ENCODE peak calls at places on chromosomes 16 and 17, in five cellular contexts. Z is lower lobe of right lung, S is HCT116, W is choroid plexus epithelial cell, Q is fibroblast of mammary gland. B is an unnamed sample.

GRCh38 chr17:41728056-41728455 is 6.4 kb downstream of the HAP1 start:
- DNase-seq in Z (no peak), S (no peak), W (no peak), Q (no peak), B (no peak)

GRCh38 chr16:80585764-80586163 is 45.0 kb downstream of the DYNLRB2 start:
- DNase-seq in Z (no peak), S (no peak), W (no peak), Q (no peak), B (no peak)

GRCh38 chr16:73268311-73268997 is 220.5 kb upstream of the ZFHX3 start:
- DNase-seq in Z (no peak), S (no peak), W (peak), Q (no peak), B (no peak)

GRCh38 chr17:45246861-45247428 is 14.9 kb downstream of the SPATA32 start:
- DNase-seq in Z (no peak), S (no peak), W (no peak), Q (no peak), B (no peak)

GRCh38 chr16:9092963-9093477 is 1.6 kb downstream of the HAPSTR1 start:
- DNase-seq in Z (peak), S (no peak), W (no peak), Q (no peak), B (peak)

GRCh38 chr17:49359990-49360795 is 1.9 kb downstream of the ZNF652 start:
- DNase-seq in Z (no peak), S (no peak), W (peak), Q (peak), B (no peak)

GRCh38 chr17:1577186-1577585 is 14.6 kb upstream of the PITPNA start:
- DNase-seq in Z (peak), S (no peak), W (peak), Q (peak), B (no peak)

GRCh38 chr16:11390573-11391495 is 45.6 kb downstream of the RMI2 start:
- DNase-seq in Z (peak), S (no peak), W (no peak), Q (no peak), B (no peak)

GRCh38 chr16:57807252-57807967 is 5.1 kb upstream of the KIFC3 start:
- DNase-seq in Z (no peak), S (no peak), W (peak), Q (no peak), B (no peak)

GRCh38 chr17:47775181-47775580 is 42.1 kb downstream of the TBX21 start:
- DNase-seq in Z (no peak), S (no peak), W (no peak), Q (peak), B (no peak)

GRCh38 chr17:46115687-46116086 is 77.5 kb downstream of the KANSL1 start:
- DNase-seq in Z (no peak), S (no peak), W (no peak), Q (no peak), B (no peak)

GRCh38 chr16:21226749-21227148 is 6.8 kb upstream of the ANKS4B start:
- DNase-seq in Z (no peak), S (no peak), W (no peak), Q (no peak), B (no peak)

GRCh38 chr16:16096161-16096857 is 127.0 kb downstream of the ABCC6 start:
- DNase-seq in Z (no peak), S (no peak), W (peak), Q (peak), B (no peak)
- TF ChIP-seq CTCF in Z (no peak), S (no peak), W (peak), Q (peak), B (no peak)

DNA sequence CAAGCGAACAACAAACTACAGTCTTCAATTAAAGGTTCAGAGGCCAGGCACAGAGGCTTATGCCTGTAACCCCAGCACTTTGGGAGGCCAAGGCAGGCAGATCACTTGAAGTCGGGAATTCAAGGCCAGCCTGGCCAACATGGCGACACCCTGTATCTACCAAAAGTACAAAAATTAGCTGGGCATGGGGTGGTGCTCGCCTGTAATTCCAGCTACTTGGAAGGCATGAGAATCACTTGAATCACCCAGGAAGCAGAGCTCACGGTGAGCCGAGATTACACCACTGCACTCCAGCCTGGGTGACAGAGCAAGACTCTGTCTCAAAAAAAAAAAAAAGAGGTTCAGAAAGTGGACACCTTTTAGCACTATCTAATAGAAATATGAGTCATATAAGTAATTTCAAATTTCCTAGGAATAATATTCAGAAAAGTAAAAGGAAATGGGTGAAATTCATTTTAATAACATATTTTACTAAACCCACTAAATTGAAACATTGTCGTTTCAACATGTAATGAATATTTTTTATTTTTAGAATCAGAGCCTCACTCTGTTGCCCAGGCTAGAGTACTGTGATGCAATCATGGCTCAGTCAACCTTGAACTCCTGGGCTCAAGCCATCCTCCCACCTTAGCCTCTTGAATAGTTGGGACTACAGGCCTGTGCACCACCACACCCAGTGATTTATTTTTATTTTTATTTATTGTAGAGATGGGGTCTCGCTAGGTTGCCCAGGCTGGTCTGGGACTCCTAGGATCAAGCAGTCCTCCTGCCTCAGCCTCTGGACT is 15.2 kb upstream of the MARCHF10 start:
- DNase-seq in Z (no peak), S (no peak), W (peak), Q (peak), B (no peak)
- TF ChIP-seq CTCF in Z (no peak), S (no peak), W (no peak), Q (no peak), B (no peak)

GRCh38 chr16:66525396-66526180 is 24.3 kb downstream of the TK2 start:
- DNase-seq in Z (no peak), S (no peak), W (peak), Q (no peak), B (no peak)

GRCh38 chr16:66521951-66522771 is 27.8 kb downstream of the TK2 start:
- DNase-seq in Z (peak), S (peak), W (peak), Q (peak), B (peak)

GRCh38 chr16:66523861-66524354 is 26.0 kb downstream of the TK2 start:
- DNase-seq in Z (no peak), S (no peak), W (no peak), Q (no peak), B (no peak)

GRCh38 chr16:66522816-66523590 is 26.9 kb downstream of the TK2 start:
- DNase-seq in Z (no peak), S (no peak), W (no peak), Q (no peak), B (no peak)

DNA sequence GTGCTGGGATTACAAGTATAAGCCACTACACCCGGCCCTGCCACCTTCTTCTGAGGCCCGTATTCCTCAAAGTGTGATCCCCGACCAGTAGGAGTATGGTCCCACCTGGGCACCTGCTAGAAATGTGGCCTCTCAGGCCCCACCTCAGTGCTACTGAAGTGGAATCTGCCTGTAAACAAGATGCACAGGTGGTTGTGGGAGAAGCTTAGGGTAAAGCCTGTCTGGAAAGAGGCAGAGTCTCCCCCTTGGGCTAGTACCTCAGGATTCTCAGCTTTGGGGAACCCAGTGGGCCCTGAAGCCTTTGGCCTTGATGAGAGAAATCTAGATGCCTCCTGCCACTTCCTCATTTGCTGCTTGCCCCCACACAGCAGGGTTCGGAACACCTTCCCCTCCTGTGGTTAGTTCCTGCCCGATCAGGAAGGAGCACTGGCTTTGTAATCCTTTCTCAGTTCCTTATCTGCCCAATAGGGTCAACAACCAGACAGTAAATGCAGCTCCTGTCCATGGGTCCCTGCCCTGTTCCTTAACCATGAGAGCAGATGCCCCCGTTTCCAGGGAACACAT is 25.2 kb downstream of the TK2 start:
- DNase-seq in Z (peak), S (no peak), W (no peak), Q (no peak), B (peak)
- TF ChIP-seq CTCF in Z (no peak), S (no peak), W (no peak), Q (no peak), B (no peak)

GRCh38 chr17:4901108-4901647 is 1.7 kb downstream of the CHRNE start:
- DNase-seq in Z (no peak), S (no peak), W (no peak), Q (no peak), B (no peak)
- TF ChIP-seq CTCF in Z (no peak), S (no peak), W (no peak), Q (no peak), B (no peak)

GRCh38 chr16:50831751-50832150 is 89.9 kb downstream of the CYLD start:
- DNase-seq in Z (no peak), S (no peak), W (no peak), Q (no peak), B (no peak)

GRCh38 chr16:50834701-50835100 is 92.8 kb downstream of the CYLD start:
- DNase-seq in Z (no peak), S (no peak), W (no peak), Q (no peak), B (no peak)

GRCh38 chr16:50835358-50836060 is 93.6 kb downstream of the CYLD start:
- DNase-seq in Z (no peak), S (no peak), W (no peak), Q (no peak), B (no peak)

GRCh38 chr16:50836121-50836541 is 94.2 kb downstream of the CYLD start:
- DNase-seq in Z (no peak), S (no peak), W (no peak), Q (no peak), B (no peak)

GRCh38 chr16:50833929-50834328 is 92.0 kb downstream of the CYLD start:
- DNase-seq in Z (no peak), S (no peak), W (no peak), Q (no peak), B (no peak)
- TF ChIP-seq CTCF in Z (no peak), S (no peak), W (no peak), Q (no peak), B (no peak)

DNA sequence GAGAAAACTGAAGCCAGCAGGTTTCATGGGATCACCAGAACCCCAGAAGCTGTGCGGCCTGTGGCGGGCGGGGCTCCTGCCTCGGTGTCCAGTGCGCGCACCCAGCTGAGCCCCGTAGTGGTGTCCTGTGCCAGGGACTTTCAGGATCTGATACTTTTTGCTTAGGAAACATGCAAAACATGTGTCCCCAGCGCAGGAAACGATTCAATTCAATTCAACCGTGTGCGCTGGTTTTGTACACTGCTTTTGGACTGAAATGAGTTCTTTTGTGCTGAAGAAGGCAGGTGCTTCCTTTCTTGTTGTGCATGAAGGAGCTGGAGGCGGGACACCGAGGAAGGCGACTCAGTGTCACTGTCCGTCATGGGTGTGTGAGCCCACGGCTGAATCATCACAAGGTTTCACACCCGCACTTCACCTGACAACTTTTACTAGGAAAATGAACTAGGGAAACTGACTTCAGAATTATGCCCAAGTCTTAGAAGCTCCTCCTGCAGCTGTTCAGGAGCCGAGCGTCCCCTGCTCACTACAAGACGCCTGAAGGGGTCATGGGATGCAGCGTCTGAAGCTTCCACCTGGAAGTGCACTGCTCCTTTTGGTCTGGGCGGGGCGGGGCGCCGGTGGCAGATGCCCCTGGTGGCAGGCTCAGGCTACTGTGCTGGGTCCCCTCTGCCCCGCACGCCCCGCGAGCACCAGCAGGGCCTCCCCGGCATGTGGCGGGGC is 31.4 kb upstream of the ZNF750 start:
- DNase-seq in Z (peak), S (no peak), W (no peak), Q (no peak), B (peak)
- TF ChIP-seq CTCF in Z (no peak), S (peak), W (no peak), Q (no peak), B (no peak)

GRCh38 chr16:30934827-30935557 is 11.6 kb downstream of the FBXL19 start:
- DNase-seq in Z (peak), S (no peak), W (peak), Q (peak), B (no peak)
- TF ChIP-seq CTCF in Z (peak), S (peak), W (peak), Q (peak), B (no peak)

B was measured in activated B cell treated with CpG ODN at 0.5 μM for 24 hours.